ENCODE peak calls at places on chromosomes 13 and 19, in four cellular contexts. One of them, this sample, is unnamed.

GRCh38 chr19:56403764-56404704 is at the start of gene ZNF583:
- DNase-seq in lower lobe of right lung: peak; percentile 96
- DNase-seq in psoas muscle: peak; percentile 97
- DNase-seq in fibroblast of mammary gland: peak; percentile 97
- DNase-seq in this sample: peak; percentile 98

GRCh38 chr19:13613447-13613846 is 107.2 kb upstream of the CACNA1A start:
- DNase-seq in lower lobe of right lung: no peak
- DNase-seq in psoas muscle: no peak
- DNase-seq in fibroblast of mammary gland: no peak
- DNase-seq in this sample: no peak

GRCh38 chr19:48918801-48919247 is 14.7 kb upstream of the DHDH start:
- DNase-seq in lower lobe of right lung: no peak
- DNase-seq in psoas muscle: no peak
- DNase-seq in fibroblast of mammary gland: no peak
- DNase-seq in this sample: no peak

GRCh38 chr13:99375806-99376080 is 68.5 kb upstream of the GPR183 start:
- DNase-seq in lower lobe of right lung: no peak
- DNase-seq in psoas muscle: no peak
- DNase-seq in fibroblast of mammary gland: no peak
- DNase-seq in this sample: no peak

GRCh38 chr19:23971598-23971997 is 56.9 kb downstream of the ZNF726 start:
- DNase-seq in lower lobe of right lung: no peak
- DNase-seq in psoas muscle: no peak
- DNase-seq in fibroblast of mammary gland: no peak
- DNase-seq in this sample: no peak

GRCh38 chr19:42480335-42481095 is 37.8 kb upstream of the CXCL17 start:
- DNase-seq in lower lobe of right lung: no peak
- DNase-seq in psoas muscle: no peak
- DNase-seq in fibroblast of mammary gland: peak; percentile 40
- DNase-seq in this sample: peak; percentile 36

GRCh38 chr19:54207908-54208783 is 7.5 kb downstream of the RPS9 start:
- DNase-seq in lower lobe of right lung: peak; percentile 88
- DNase-seq in psoas muscle: no peak
- DNase-seq in fibroblast of mammary gland: peak; percentile 98
- DNase-seq in this sample: peak; percentile 88

GRCh38 chr13:80048802-80049201 is 292.1 kb downstream of the SPRY2 start:
- DNase-seq in lower lobe of right lung: peak; percentile 79
- DNase-seq in psoas muscle: peak; percentile 81
- DNase-seq in fibroblast of mammary gland: peak; percentile 99
- DNase-seq in this sample: peak; percentile 97

GRCh38 chr13:36526897-36527296 is 94.6 kb downstream of the CCNA1 start:
- DNase-seq in lower lobe of right lung: peak; percentile 50
- DNase-seq in psoas muscle: no peak
- DNase-seq in fibroblast of mammary gland: no peak
- DNase-seq in this sample: no peak

GRCh38 chr13:62210951-62211350 is 795.3 kb upstream of the PCDH20 start:
- DNase-seq in lower lobe of right lung: no peak
- DNase-seq in psoas muscle: no peak
- DNase-seq in fibroblast of mammary gland: no peak
- DNase-seq in this sample: no peak

GRCh38 chr13:89204435-89204834 is 1533.3 kb downstream of the SLITRK5 start:
- DNase-seq in lower lobe of right lung: no peak
- DNase-seq in psoas muscle: no peak
- DNase-seq in fibroblast of mammary gland: no peak
- DNase-seq in this sample: no peak

GRCh38 chr13:110634558-110634957 is 19.2 kb downstream of the NAXD start:
- DNase-seq in lower lobe of right lung: peak; percentile 20
- DNase-seq in psoas muscle: no peak
- DNase-seq in fibroblast of mammary gland: peak; percentile 93
- DNase-seq in this sample: no peak

GRCh38 chr19:13839938-13840750 is 36.8 kb upstream of the NANOS3 start:
- DNase-seq in lower lobe of right lung: peak; percentile 81
- DNase-seq in psoas muscle: peak; percentile 76
- DNase-seq in fibroblast of mammary gland: peak; percentile 50
- DNase-seq in this sample: peak; percentile 34

GRCh38 chr19:20233105-20233504 is 66.1 kb downstream of the ZNF486 start:
- DNase-seq in lower lobe of right lung: no peak
- DNase-seq in psoas muscle: no peak
- DNase-seq in fibroblast of mammary gland: no peak
- DNase-seq in this sample: no peak

GRCh38 chr13:36142735-36143134 is 11.6 kb upstream of the DCLK1 start:
- DNase-seq in lower lobe of right lung: no peak
- DNase-seq in psoas muscle: no peak
- DNase-seq in fibroblast of mammary gland: no peak
- DNase-seq in this sample: no peak

GRCh38 chr19:35299523-35300339 is 7.8 kb downstream of the MAG start:
- DNase-seq in lower lobe of right lung: no peak
- DNase-seq in psoas muscle: no peak
- DNase-seq in fibroblast of mammary gland: no peak
- DNase-seq in this sample: no peak

GRCh38 chr19:16739546-16739945 is 19.9 kb downstream of the NWD1 start:
- DNase-seq in lower lobe of right lung: no peak
- DNase-seq in psoas muscle: no peak
- DNase-seq in fibroblast of mammary gland: no peak
- DNase-seq in this sample: no peak

GRCh38 chr13:48595330-48596127 is 58.2 kb upstream of the CYSLTR2 start:
- DNase-seq in lower lobe of right lung: no peak
- DNase-seq in psoas muscle: peak; percentile 21
- DNase-seq in fibroblast of mammary gland: peak; percentile 74
- DNase-seq in this sample: peak; percentile 83

DNA sequence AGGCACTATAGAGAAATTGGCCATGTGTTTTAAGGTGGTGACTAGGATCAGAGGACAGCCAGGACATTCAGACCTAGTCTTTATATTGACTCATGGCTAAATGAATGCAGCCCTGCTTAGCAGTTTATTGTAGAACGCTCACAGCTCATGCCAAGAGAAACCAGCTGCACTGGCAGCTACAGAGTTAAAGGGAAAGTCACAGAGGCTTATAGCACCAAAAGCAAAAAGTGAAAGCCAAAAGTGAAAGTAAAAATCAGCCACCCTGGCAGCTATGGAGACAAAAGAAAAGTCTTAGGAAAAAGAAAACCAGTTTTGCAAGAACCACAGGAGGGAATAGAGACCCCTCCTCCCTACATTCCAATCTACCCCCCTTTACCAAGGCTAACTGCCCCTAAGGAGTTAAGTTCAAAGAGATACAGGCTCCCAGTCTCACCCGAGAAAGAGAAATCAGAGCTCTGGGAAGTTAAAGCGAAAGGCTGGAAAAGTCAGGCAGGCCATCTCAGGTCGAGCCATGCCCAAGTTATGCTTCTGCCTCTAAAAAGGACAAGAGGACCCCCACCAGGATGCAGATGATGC is 99.0 kb downstream of the ZNF429 start:
- DNase-seq in lower lobe of right lung: no peak
- DNase-seq in psoas muscle: no peak
- DNase-seq in fibroblast of mammary gland: peak; percentile 5
- DNase-seq in this sample: peak; percentile 19
- H3K4me3 ChIP-seq in lower lobe of right lung: peak overlapping the region; percentile 57
- H3K4me3 ChIP-seq in psoas muscle: peak overlapping the region; percentile 73
- H3K4me3 ChIP-seq in fibroblast of mammary gland: peak overlapping the region; percentile 16
- H3K4me3 ChIP-seq in this sample: peak overlapping the region; percentile 57

DNA sequence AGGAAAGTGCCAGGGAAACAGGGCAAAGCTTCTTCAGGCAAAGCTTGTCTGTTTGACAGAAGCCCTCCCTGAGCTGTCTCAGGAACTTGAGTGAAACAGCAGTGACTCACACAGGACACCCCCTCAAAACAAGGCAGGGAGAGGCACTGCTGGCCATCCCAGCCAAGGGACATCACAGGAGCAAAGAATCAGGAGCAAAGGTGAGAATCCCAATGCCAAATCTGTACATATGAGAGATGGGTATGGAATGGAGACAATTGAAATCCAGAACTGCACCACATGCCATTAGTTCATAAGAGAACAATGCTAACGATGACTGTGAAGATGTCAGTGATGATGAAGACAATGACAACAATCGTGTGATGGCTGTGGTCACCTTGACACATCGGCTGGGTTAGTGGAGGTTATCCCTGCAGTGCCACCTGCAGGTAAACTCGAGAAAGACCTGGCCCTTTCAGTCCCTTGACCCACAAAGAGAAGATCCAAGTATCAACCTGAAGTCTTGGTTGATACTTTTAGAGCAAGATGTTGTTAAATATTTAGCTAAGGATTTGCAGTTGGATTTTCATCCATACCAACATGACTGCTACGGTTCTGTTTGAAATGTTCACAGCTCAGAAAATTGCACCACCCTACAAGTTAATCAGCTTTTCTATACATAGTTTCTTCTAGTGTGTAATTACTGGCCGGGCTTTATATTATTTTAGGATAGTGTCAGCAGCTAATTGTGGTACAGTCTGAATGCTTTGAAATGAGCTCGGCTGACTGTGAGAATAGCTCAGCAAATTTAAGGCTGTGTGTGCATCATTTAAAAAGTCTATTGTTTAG is 42.0 kb upstream of the IPO5 start:
- DNase-seq in lower lobe of right lung: no peak
- DNase-seq in psoas muscle: no peak
- DNase-seq in fibroblast of mammary gland: peak; percentile 65
- DNase-seq in this sample: peak; percentile 15
- TF ChIP-seq CTCF in lower lobe of right lung: peak; percentile 19
- TF ChIP-seq CTCF in psoas muscle: peak; percentile 22
- TF ChIP-seq CTCF in fibroblast of mammary gland: peak; percentile 50
- TF ChIP-seq CTCF in this sample: peak; percentile 36

DNA sequence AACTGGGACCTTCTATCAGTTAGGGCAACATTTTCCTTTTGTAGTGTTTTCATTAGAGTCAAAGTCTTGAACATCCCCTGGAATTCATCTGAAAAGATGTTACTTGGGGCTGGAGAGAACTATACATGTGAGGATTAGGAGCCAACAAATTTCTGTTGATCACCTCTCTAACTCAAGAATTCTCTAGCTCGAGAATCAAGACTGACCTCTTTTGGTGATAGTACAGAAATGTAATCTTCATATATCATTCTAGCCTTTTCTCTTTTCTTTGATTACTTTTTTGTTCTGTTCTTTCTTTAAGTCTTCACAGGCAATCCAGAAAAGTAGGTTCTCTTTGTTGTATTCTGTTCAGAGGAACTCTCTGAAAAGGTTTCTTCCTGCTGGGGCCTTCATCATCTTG is 26.4 kb downstream of the ELF1 start:
- DNase-seq in lower lobe of right lung: no peak
- DNase-seq in psoas muscle: no peak
- DNase-seq in fibroblast of mammary gland: no peak
- DNase-seq in this sample: peak; percentile 24
- H3K4me3 ChIP-seq in lower lobe of right lung: no peak overlapping the region
- H3K4me3 ChIP-seq in psoas muscle: no peak overlapping the region
- H3K4me3 ChIP-seq in fibroblast of mammary gland: no peak overlapping the region
- H3K4me3 ChIP-seq in this sample: no peak overlapping the region

GRCh38 chr19:40013991-40014390 is 17.1 kb downstream of the ZNF546 start:
- DNase-seq in lower lobe of right lung: no peak
- DNase-seq in psoas muscle: no peak
- DNase-seq in fibroblast of mammary gland: no peak
- DNase-seq in this sample: no peak

GRCh38 chr19:40006273-40006691 is 9.4 kb downstream of the ZNF546 start:
- DNase-seq in lower lobe of right lung: no peak
- DNase-seq in psoas muscle: no peak
- DNase-seq in fibroblast of mammary gland: peak; percentile 94
- DNase-seq in this sample: peak; percentile 70

GRCh38 chr19:40005670-40006272 is 8.9 kb downstream of the ZNF546 start:
- DNase-seq in lower lobe of right lung: no peak
- DNase-seq in psoas muscle: no peak
- DNase-seq in fibroblast of mammary gland: no peak
- DNase-seq in this sample: no peak

GRCh38 chr19:40009674-40010073 is 12.8 kb downstream of the ZNF546 start:
- DNase-seq in lower lobe of right lung: no peak
- DNase-seq in psoas muscle: no peak
- DNase-seq in fibroblast of mammary gland: no peak
- DNase-seq in this sample: no peak
- TF ChIP-seq CTCF in lower lobe of right lung: no peak
- TF ChIP-seq CTCF in psoas muscle: no peak
- TF ChIP-seq CTCF in fibroblast of mammary gland: no peak
- TF ChIP-seq CTCF in this sample: no peak

This sample was measured in fibroblast of the aortic adventitia.